ENCODE peak calls at places on chromosomes 12 and 14, in six cellular contexts. I is HL-60, Q is astrocyte, Y is aorta, E is COLO829, C is midbrain. S is an unnamed sample.
A peak's percentile ranks its signal among the peaks of the same experiment; 100 is the strongest.

GRCh38 chr12:49345840-49346658 is 639 bp upstream of the DNAJC22 start:
- DNase-seq in Q (no peak), Y (no peak), E (no peak), C (no peak), I (no peak), S (no peak)

GRCh38 chr14:96632363-96632758 is 130.2 kb downstream of the PAPOLA start:
- DNase-seq in Q (no peak), Y (no peak), C (no peak), I (no peak), E (no peak), S (no peak)

GRCh38 chr12:3658327-3659163 is 94.4 kb downstream of the CRACR2A start:
- DNase-seq in Q (no peak), I (peak; percentile 21), C (no peak), E (peak; percentile 6), Y (no peak), S (peak; percentile 36)

GRCh38 chr14:100778078-100778927 is 47.6 kb upstream of the MEG3 start:
- DNase-seq in I (no peak), C (no peak), Y (peak; percentile 15), Q (no peak), E (no peak), S (no peak)

GRCh38 chr12:131092911-131093901 is 139.5 kb downstream of the ADGRD1 start:
- DNase-seq in I (no peak), E (no peak), Q (no peak), Y (peak; percentile 66), C (no peak), S (no peak)

GRCh38 chr14:57560681-57561080 is 67.0 kb upstream of the CCDC198 start:
- DNase-seq in E (no peak), Q (no peak), I (no peak), Y (no peak), C (no peak), S (no peak)

GRCh38 chr12:6980740-6981139 is 10.0 kb downstream of the EMG1 start:
- DNase-seq in Y (no peak), Q (no peak), E (no peak), C (no peak), I (no peak), S (peak; percentile 76)

GRCh38 chr12:124516850-124517249 is 50.6 kb downstream of the NCOR2 start:
- DNase-seq in Q (no peak), Y (no peak), C (no peak), E (no peak), I (no peak), S (no peak)

GRCh38 chr12:110015132-110015531 is 15.9 kb downstream of the ANKRD13A start:
- DNase-seq in Q (no peak), Y (no peak), C (no peak), I (peak; percentile 35), E (no peak), S (no peak)

GRCh38 chr14:91654836-91655235 is 77.0 kb downstream of the CATSPERB start:
- DNase-seq in Q (no peak), Y (no peak), C (no peak), I (no peak), E (no peak), S (no peak)

GRCh38 chr14:28831126-28831525 is 64.5 kb downstream of the FOXG1 start:
- DNase-seq in Y (no peak), E (no peak), I (no peak), Q (no peak), C (no peak), S (no peak)

GRCh38 chr12:25976289-25976688 is 17.8 kb downstream of the RASSF8 start:
- DNase-seq in Y (no peak), Q (no peak), I (no peak), C (no peak), E (no peak), S (no peak)

GRCh38 chr12:5580911-5581488 is 149.1 kb downstream of the NTF3 start:
- DNase-seq in E (no peak), I (no peak), Y (no peak), C (no peak), Q (no peak), S (no peak)

GRCh38 chr12:4434721-4435425 is 10.7 kb downstream of the FGF6 start:
- DNase-seq in Q (no peak), E (no peak), I (peak; percentile 96), Y (no peak), C (no peak), S (no peak)

GRCh38 chr14:64915797-64916196 is 1.5 kb downstream of the CHURC1 start:
- DNase-seq in Y (no peak), C (no peak), I (peak; percentile 69), Q (no peak), E (no peak), S (no peak)

GRCh38 chr14:33956640-33957039 is 5.8 kb upstream of the EGLN3 start:
- DNase-seq in C (no peak), E (no peak), Y (no peak), I (no peak), Q (no peak), S (no peak)

GRCh38 chr14:64465208-64465821 is at the start of gene AKAP5:
- DNase-seq in C (peak; percentile 64), Y (peak; percentile 87), Q (peak; percentile 32), E (no peak), I (peak; percentile 1), S (peak; percentile 46)

GRCh38 chr12:113242560-113242959 is 21.3 kb downstream of the TPCN1 start:
- DNase-seq in Q (no peak), I (no peak), C (no peak), Y (peak; percentile 23), E (no peak), S (no peak)

GRCh38 chr14:47211263-47211662 is 464.1 kb downstream of the MDGA2 start:
- DNase-seq in E (no peak), I (no peak), C (no peak), Q (no peak), Y (no peak), S (no peak)

GRCh38 chr12:74431821-74432220 is 105.8 kb upstream of the ATXN7L3B start:
- DNase-seq in E (no peak), I (no peak), Y (no peak), C (no peak), Q (no peak), S (no peak)

GRCh38 chr12:58413794-58414193 is 472.4 kb downstream of the ATP23 start:
- DNase-seq in E (no peak), Q (peak; percentile 80), Y (no peak), C (no peak), I (no peak), S (no peak)

GRCh38 chr14:59371762-59372161 is 93.4 kb downstream of the GPR135 start:
- DNase-seq in Q (no peak), C (no peak), Y (no peak), I (no peak), E (no peak), S (no peak)

GRCh38 chr14:80987235-80988032 is 32.0 kb downstream of the TSHR start:
- DNase-seq in Q (peak; percentile 45), Y (peak; percentile 70), E (peak; percentile 74), C (peak; percentile 76), I (peak; percentile 21), S (peak; percentile 45)

GRCh38 chr12:92085040-92085439 is 60.6 kb downstream of the BTG1 start:
- DNase-seq in E (no peak), C (no peak), Y (no peak), I (no peak), Q (no peak), S (no peak)

GRCh38 chr12:29614926-29615325 is 117.4 kb upstream of the OVCH1 start:
- DNase-seq in C (no peak), E (no peak), I (no peak), Q (peak; percentile 26), Y (no peak), S (no peak)

S was measured in HepG2.